ENCODE peak calls at places on chromosomes 1 and 21, in six cellular contexts. M, Q, H, P, L and X are unnamed samples.
A peak's percentile ranks its signal among the peaks of the same experiment; 100 is the strongest.

GRCh38 chr1:201896951-201897391 is 8.3 kb downstream of the SHISA4 start:
- DNase-seq in L (no peak), M (no peak), Q (no peak), P (peak; percentile 72), H (peak; percentile 59), X (no peak)

GRCh38 chr1:161733526-161733925 is 12.2 kb downstream of the FCRLB start:
- DNase-seq in M (no peak), L (no peak), P (peak; percentile 74), Q (peak; percentile 37), H (peak; percentile 91), X (no peak)

GRCh38 chr21:17359781-17360180 is 153.1 kb upstream of the CXADR start:
- DNase-seq in H (no peak), P (no peak), Q (no peak), M (no peak), L (no peak), X (no peak)

GRCh38 chr1:53553734-53554509 is 94.7 kb downstream of the DMRTB1 start:
- DNase-seq in Q (no peak), L (no peak), H (no peak), P (no peak), M (peak; percentile 11), X (no peak)

GRCh38 chr21:42221581-42222345 is 2.8 kb downstream of the ABCG1 start:
- DNase-seq in H (peak; percentile 63), P (no peak), L (no peak), M (no peak), Q (peak; percentile 4), X (peak; percentile 23)

GRCh38 chr1:196723325-196724185 is 51.1 kb upstream of the CFHR3 start:
- DNase-seq in Q (peak; percentile 5), M (peak; percentile 3), L (no peak), P (peak; percentile 30), H (peak; percentile 50), X (peak; percentile 64)

GRCh38 chr1:88873737-88874374 is 17.5 kb downstream of the GTF2B start:
- DNase-seq in Q (peak; percentile 61), M (no peak), P (no peak), L (no peak), H (peak; percentile 7), X (no peak)

GRCh38 chr1:154442006-154442740 is 37.0 kb downstream of the IL6R start:
- DNase-seq in L (no peak), Q (no peak), H (no peak), M (no peak), P (peak; percentile 65), X (no peak)

GRCh38 chr1:173249349-173249748 is 42.2 kb upstream of the TNFSF4 start:
- DNase-seq in H (peak; percentile 51), P (peak; percentile 27), Q (no peak), M (no peak), L (peak; percentile 22), X (no peak)

GRCh38 chr1:12138196-12139183 is 28.3 kb upstream of the TNFRSF1B start:
- DNase-seq in L (no peak), M (no peak), H (no peak), Q (no peak), P (peak; percentile 30), X (no peak)

GRCh38 chr1:113929750-113930498 is 800 bp downstream of the HIPK1 start:
- DNase-seq in P (peak; percentile 78), L (peak; percentile 53), M (peak; percentile 72), H (no peak), Q (no peak), X (peak; percentile 63)

GRCh38 chr1:246198141-246198820 is 308.8 kb downstream of the SMYD3 start:
- DNase-seq in L (no peak), M (no peak), P (no peak), H (no peak), Q (no peak), X (no peak)

GRCh38 chr1:209095627-209096595 is 487.6 kb upstream of the CAMK1G start:
- DNase-seq in L (no peak), P (peak; percentile 74), H (peak; percentile 30), M (no peak), Q (no peak), X (no peak)

GRCh38 chr1:164141717-164142268 is 417.2 kb upstream of the PBX1 start:
- DNase-seq in L (no peak), H (no peak), Q (no peak), M (no peak), P (no peak), X (no peak)

GRCh38 chr1:30042438-30043147 is 680.8 kb downstream of the MATN1 start:
- DNase-seq in L (no peak), Q (no peak), H (no peak), P (no peak), M (no peak), X (no peak)

GRCh38 chr1:169945171-169945570 is 51.5 kb upstream of the SCYL3 start:
- DNase-seq in Q (no peak), P (no peak), H (no peak), M (no peak), L (no peak), X (no peak)

GRCh38 chr1:112988367-112988766 is 32.4 kb upstream of the SLC16A1 start:
- DNase-seq in P (no peak), H (no peak), M (no peak), L (no peak), Q (no peak), X (no peak)

GRCh38 chr21:36065497-36066036 is 4.3 kb upstream of the CBR1 start:
- DNase-seq in L (no peak), H (peak; percentile 77), M (peak; percentile 36), P (peak; percentile 38), Q (peak; percentile 18), X (no peak)

GRCh38 chr1:160945079-160945478 is 9.5 kb downstream of the ITLN2 start:
- DNase-seq in Q (no peak), M (no peak), L (no peak), H (no peak), P (no peak), X (no peak)

GRCh38 chr1:107198581-107198980 is 57.7 kb downstream of the NTNG1 start:
- DNase-seq in Q (no peak), P (no peak), M (no peak), H (peak; percentile 59), L (no peak), X (no peak)

GRCh38 chr1:89873757-89874156 is 52.9 kb downstream of the LRRC8D start:
- DNase-seq in H (peak; percentile 80), M (no peak), Q (no peak), P (peak; percentile 60), L (no peak), X (no peak)

GRCh38 chr1:25245809-25246599 is 1.2 kb downstream of the RSRP1 start:
- DNase-seq in Q (peak; percentile 24), M (no peak), L (peak; percentile 23), H (peak; percentile 52), P (peak; percentile 30), X (no peak)